ENCODE peak calls at places on chromosomes 2 and 18, in seven cellular contexts. D is C1 segment of cervical spinal cord; N is NCI-H1092; C is activated T-cell treated with anti-CD3 and anti-CD28 coated beads for 1 hour; G is GM13977; T is naive thymus-derived CD8-positive, alpha-beta T cell; K is astrocyte of the hippocampus. H is an unnamed sample.

GRCh38 chr2:45214550-45214949 is 205.3 kb upstream of the SIX2 start:
- DNase-seq in T (no peak), G (no peak), C (no peak), D (no peak), K (no peak), N (no peak), H (no peak)

GRCh38 chr2:101264360-101264939 is 11.8 kb downstream of the CNOT11 start:
- DNase-seq in T (no peak), C (no peak), G (no peak), K (no peak), N (no peak), D (no peak), H (no peak)

GRCh38 chr2:242041816-242042215 is 172.3 kb downstream of the RTP5 start:
- DNase-seq in G (no peak), D (no peak), C (no peak), N (no peak), K (no peak), T (no peak), H (no peak)

GRCh38 chr18:49681387-49681786 is 119.5 kb downstream of the LIPG start:
- DNase-seq in N (no peak), G (no peak), T (no peak), C (no peak), D (no peak), K (no peak), H (no peak)

GRCh38 chr2:182920089-182920488 is 53.7 kb upstream of the FRZB start:
- DNase-seq in T (no peak), D (no peak), K (no peak), N (no peak), C (no peak), G (no peak), H (no peak)

GRCh38 chr2:36562245-36562644 is 35.7 kb downstream of the FEZ2 start:
- DNase-seq in G (no peak), K (peak; percentile 70), D (no peak), C (no peak), T (no peak), N (no peak), H (no peak)

GRCh38 chr2:124325667-124326425 is 300.8 kb downstream of the CNTNAP5 start:
- DNase-seq in D (no peak), K (no peak), N (no peak), G (no peak), C (no peak), T (no peak), H (no peak)

GRCh38 chr18:79848294-79848578 is 50.5 kb downstream of the KCNG2 start:
- DNase-seq in N (no peak), T (no peak), C (no peak), G (no peak), D (no peak), K (no peak), H (no peak)

GRCh38 chr2:196980498-196980897 is 54.0 kb upstream of the PGAP1 start:
- DNase-seq in T (no peak), K (no peak), C (no peak), N (no peak), D (no peak), G (no peak), H (no peak)

GRCh38 chr2:117917223-117917917 is 96.5 kb downstream of the CCDC93 start:
- DNase-seq in G (no peak), T (no peak), N (no peak), D (no peak), K (peak; percentile 10), C (no peak), H (no peak)

GRCh38 chr2:235271936-235272335 is 221.9 kb upstream of the AGAP1 start:
- DNase-seq in D (no peak), T (no peak), K (no peak), N (no peak), C (no peak), G (no peak), H (no peak)

GRCh38 chr18:8248576-8248975 is 360.7 kb upstream of the RAB12 start:
- DNase-seq in D (no peak), K (no peak), T (no peak), G (no peak), N (no peak), C (no peak), H (no peak)

GRCh38 chr18:61322265-61322873 is 10.9 kb upstream of the CDH20 start:
- DNase-seq in G (peak; percentile 69), C (no peak), D (no peak), K (peak; percentile 73), T (no peak), N (peak; percentile 66), H (peak; percentile 37)

GRCh38 chr18:74617486-74617885 is 19.8 kb downstream of the ZNF407 start:
- DNase-seq in N (no peak), C (no peak), D (no peak), T (no peak), G (no peak), K (no peak), H (no peak)

GRCh38 chr2:36357506-36358316 is 2.1 kb downstream of the CRIM1 start:
- DNase-seq in G (peak; percentile 42), N (no peak), D (no peak), T (no peak), C (peak; percentile 6), K (peak; percentile 85), H (no peak)

GRCh38 chr18:62485684-62486083 is 37.1 kb upstream of the ZCCHC2 start:
- DNase-seq in G (no peak), K (peak; percentile 88), D (no peak), C (no peak), N (no peak), T (no peak), H (no peak)

GRCh38 chr2:64832926-64833325 is 156.3 kb upstream of the SLC1A4 start:
- DNase-seq in D (no peak), C (no peak), K (no peak), G (no peak), N (no peak), T (no peak), H (no peak)

GRCh38 chr2:9756692-9757250 is 86.5 kb upstream of the TAF1B start:
- DNase-seq in D (no peak), N (no peak), K (no peak), T (no peak), G (no peak), C (no peak), H (no peak)

GRCh38 chr2:177201919-177202346 is 10.7 kb upstream of the HNRNPA3 start:
- DNase-seq in T (no peak), K (no peak), C (no peak), G (no peak), D (no peak), N (no peak), H (no peak)

GRCh38 chr2:142973160-142973821 is 95.8 kb downstream of the KYNU start:
- DNase-seq in T (no peak), D (no peak), C (no peak), K (peak; percentile 21), N (no peak), G (no peak), H (no peak)

GRCh38 chr2:94861308-94862152 is 9.7 kb upstream of the TEKT4 start:
- DNase-seq in N (no peak), T (no peak), C (no peak), G (no peak), K (no peak), D (no peak), H (no peak)

GRCh38 chr18:78494204-78494603 is 485.4 kb upstream of the SALL3 start:
- DNase-seq in G (no peak), N (no peak), K (peak; percentile 75), D (no peak), C (no peak), T (no peak), H (no peak)

GRCh38 chr2:118714115-118714514 is 133.3 kb downstream of the EN1 start:
- DNase-seq in G (no peak), T (no peak), C (no peak), N (no peak), K (no peak), D (no peak), H (no peak)

GRCh38 chr2:158955974-158956373 is 12.5 kb upstream of the TANC1 start:
- DNase-seq in G (no peak), C (no peak), N (no peak), K (no peak), D (no peak), T (no peak), H (no peak)

GRCh38 chr2:211114826-211115450 is 558.5 kb downstream of the CPS1 start:
- DNase-seq in T (no peak), N (no peak), K (peak; percentile 47), D (no peak), C (no peak), G (no peak), H (no peak)

H was measured in GM12892.